ENCODE peak calls at places on chromosomes 1 and 21, in seven cellular contexts. One of them, this sample, is unnamed.

GRCh38 chr1:235454021-235454420 is 50.2 kb downstream of the B3GALNT2 start:
- DNase-seq in GM20000: no peak
- DNase-seq in brain microvascular endothelial cell: no peak
- DNase-seq in fibroblast of pulmonary artery: no peak
- DNase-seq in uterus: no peak
- DNase-seq in WTC11: no peak
- DNase-seq in heart right ventricle: no peak
- DNase-seq in this sample: no peak

GRCh38 chr1:2172551-2173146 is 21.9 kb downstream of the FAAP20 start:
- DNase-seq in brain microvascular endothelial cell: no peak
- DNase-seq in GM20000: no peak
- DNase-seq in WTC11: no peak
- DNase-seq in heart right ventricle: no peak
- DNase-seq in fibroblast of pulmonary artery: no peak
- DNase-seq in uterus: no peak
- DNase-seq in this sample: no peak

GRCh38 chr1:172531412-172531811 is 1.5 kb upstream of the SUCO start:
- DNase-seq in heart right ventricle: no peak
- DNase-seq in GM20000: no peak
- DNase-seq in brain microvascular endothelial cell: no peak
- DNase-seq in WTC11: no peak
- DNase-seq in uterus: no peak
- DNase-seq in fibroblast of pulmonary artery: no peak
- DNase-seq in this sample: no peak

GRCh38 chr1:31836638-31837037 is 20.8 kb upstream of the SPOCD1 start:
- DNase-seq in brain microvascular endothelial cell: no peak
- DNase-seq in WTC11: no peak
- DNase-seq in GM20000: no peak
- DNase-seq in uterus: no peak
- DNase-seq in fibroblast of pulmonary artery: no peak
- DNase-seq in heart right ventricle: no peak
- DNase-seq in this sample: no peak

GRCh38 chr1:58815069-58815679 is 31.3 kb upstream of the JUN start:
- DNase-seq in brain microvascular endothelial cell: peak
- DNase-seq in WTC11: peak
- DNase-seq in GM20000: peak
- DNase-seq in heart right ventricle: peak
- DNase-seq in fibroblast of pulmonary artery: peak
- DNase-seq in uterus: peak
- DNase-seq in this sample: peak

GRCh38 chr1:109878531-109878930 is 32.1 kb upstream of the CSF1 start:
- DNase-seq in heart right ventricle: no peak
- DNase-seq in GM20000: no peak
- DNase-seq in WTC11: no peak
- DNase-seq in uterus: no peak
- DNase-seq in fibroblast of pulmonary artery: no peak
- DNase-seq in brain microvascular endothelial cell: no peak
- DNase-seq in this sample: no peak

GRCh38 chr1:79815115-79815514 is 808.6 kb upstream of the ADGRL4 start:
- DNase-seq in GM20000: no peak
- DNase-seq in WTC11: no peak
- DNase-seq in brain microvascular endothelial cell: no peak
- DNase-seq in fibroblast of pulmonary artery: no peak
- DNase-seq in uterus: no peak
- DNase-seq in heart right ventricle: no peak
- DNase-seq in this sample: no peak

GRCh38 chr1:1869459-1869858 is 21.4 kb downstream of the GNB1 start:
- DNase-seq in WTC11: no peak
- DNase-seq in GM20000: no peak
- DNase-seq in uterus: no peak
- DNase-seq in heart right ventricle: no peak
- DNase-seq in brain microvascular endothelial cell: no peak
- DNase-seq in fibroblast of pulmonary artery: no peak
- DNase-seq in this sample: peak

GRCh38 chr1:112700290-112701226 is 6.4 kb downstream of the RHOC start:
- DNase-seq in fibroblast of pulmonary artery: peak
- DNase-seq in uterus: peak
- DNase-seq in heart right ventricle: peak
- DNase-seq in WTC11: peak
- DNase-seq in brain microvascular endothelial cell: peak
- DNase-seq in GM20000: peak
- DNase-seq in this sample: peak

GRCh38 chr1:66143661-66144060 is 351.0 kb downstream of the PDE4B start:
- DNase-seq in GM20000: no peak
- DNase-seq in uterus: no peak
- DNase-seq in heart right ventricle: no peak
- DNase-seq in brain microvascular endothelial cell: no peak
- DNase-seq in WTC11: no peak
- DNase-seq in fibroblast of pulmonary artery: no peak
- DNase-seq in this sample: no peak

GRCh38 chr1:12475947-12476346 is 142.1 kb downstream of the DHRS3 start:
- DNase-seq in fibroblast of pulmonary artery: no peak
- DNase-seq in brain microvascular endothelial cell: peak
- DNase-seq in uterus: no peak
- DNase-seq in heart right ventricle: no peak
- DNase-seq in GM20000: no peak
- DNase-seq in WTC11: no peak
- DNase-seq in this sample: no peak

GRCh38 chr1:175599212-175599681 is 144.1 kb downstream of the TNR start:
- DNase-seq in brain microvascular endothelial cell: no peak
- DNase-seq in WTC11: peak
- DNase-seq in GM20000: peak
- DNase-seq in heart right ventricle: no peak
- DNase-seq in fibroblast of pulmonary artery: no peak
- DNase-seq in uterus: no peak
- DNase-seq in this sample: peak

DNA sequence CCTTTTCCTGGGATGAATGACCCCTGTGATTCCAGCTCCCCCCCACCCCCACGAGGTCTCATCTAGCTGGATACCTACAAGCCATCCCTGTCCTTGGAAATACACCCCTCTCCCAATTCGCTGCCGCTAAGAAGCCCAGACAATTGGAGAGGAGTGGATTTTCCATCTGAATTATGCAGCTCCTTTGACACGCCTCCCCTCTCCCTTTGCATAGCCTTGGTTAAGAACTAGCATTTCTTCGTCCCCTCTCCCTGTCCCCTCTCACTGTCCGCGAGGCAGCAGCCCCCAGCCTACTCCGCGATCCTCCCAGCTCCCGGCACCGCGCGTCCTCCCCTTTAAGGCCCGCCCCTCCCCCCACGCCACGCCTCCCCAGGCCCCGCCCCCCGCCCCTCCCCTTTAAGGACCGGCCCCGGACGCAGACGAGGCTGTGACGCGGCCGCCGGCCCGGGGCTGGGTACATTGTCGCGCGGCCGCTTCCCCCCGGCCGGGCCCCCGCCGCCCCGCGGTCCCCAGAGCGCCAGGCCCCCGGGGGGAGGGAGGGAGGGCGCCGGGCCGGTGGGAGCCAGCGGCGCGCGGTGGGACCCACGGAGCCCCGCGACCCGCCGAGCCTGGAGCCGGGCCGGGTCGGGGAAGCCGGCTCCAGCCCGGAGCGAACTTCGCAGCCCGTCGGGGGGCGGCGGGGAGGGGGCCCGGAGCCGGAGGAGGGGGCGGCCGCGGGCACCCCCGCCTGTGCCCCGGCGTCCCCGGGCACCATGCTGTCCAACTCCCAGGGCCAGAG is at the start of gene MAPKAPK2:
- DNase-seq in brain microvascular endothelial cell: no peak
- DNase-seq in heart right ventricle: peak
- DNase-seq in WTC11: peak
- DNase-seq in GM20000: peak
- DNase-seq in fibroblast of pulmonary artery: peak
- DNase-seq in uterus: peak
- DNase-seq in this sample: peak
- TF ChIP-seq CTCF in brain microvascular endothelial cell: no peak
- TF ChIP-seq CTCF in heart right ventricle: no peak
- TF ChIP-seq CTCF in WTC11: no peak
- TF ChIP-seq CTCF in GM20000: no peak
- TF ChIP-seq CTCF in fibroblast of pulmonary artery: no peak
- TF ChIP-seq CTCF in uterus: no peak
- TF ChIP-seq CTCF in this sample: no peak

GRCh38 chr1:167720965-167721616 is 691 bp upstream of the MPZL1 start:
- DNase-seq in brain microvascular endothelial cell: peak
- DNase-seq in uterus: no peak
- DNase-seq in GM20000: no peak
- DNase-seq in WTC11: no peak
- DNase-seq in fibroblast of pulmonary artery: peak
- DNase-seq in heart right ventricle: no peak
- DNase-seq in this sample: no peak
- TF ChIP-seq CTCF in brain microvascular endothelial cell: peak
- TF ChIP-seq CTCF in uterus: no peak
- TF ChIP-seq CTCF in GM20000: peak
- TF ChIP-seq CTCF in WTC11: no peak
- TF ChIP-seq CTCF in fibroblast of pulmonary artery: peak
- TF ChIP-seq CTCF in heart right ventricle: no peak
- TF ChIP-seq CTCF in this sample: no peak

GRCh38 chr1:153534933-153535663 is 693 bp downstream of the S100A6 start:
- DNase-seq in uterus: peak
- DNase-seq in WTC11: no peak
- DNase-seq in heart right ventricle: no peak
- DNase-seq in GM20000: no peak
- DNase-seq in brain microvascular endothelial cell: no peak
- DNase-seq in fibroblast of pulmonary artery: no peak
- DNase-seq in this sample: no peak

GRCh38 chr1:153534226-153534932 is 1.4 kb downstream of the S100A6 start:
- DNase-seq in fibroblast of pulmonary artery: no peak
- DNase-seq in uterus: peak
- DNase-seq in brain microvascular endothelial cell: no peak
- DNase-seq in WTC11: no peak
- DNase-seq in heart right ventricle: no peak
- DNase-seq in GM20000: no peak
- DNase-seq in this sample: no peak

GRCh38 chr1:153537376-153537730 is 1.6 kb upstream of the S100A6 start:
- DNase-seq in fibroblast of pulmonary artery: no peak
- DNase-seq in brain microvascular endothelial cell: no peak
- DNase-seq in heart right ventricle: no peak
- DNase-seq in uterus: no peak
- DNase-seq in GM20000: no peak
- DNase-seq in WTC11: no peak
- DNase-seq in this sample: no peak

GRCh38 chr1:153536618-153537375 is 1.0 kb upstream of the S100A6 start:
- DNase-seq in heart right ventricle: no peak
- DNase-seq in fibroblast of pulmonary artery: no peak
- DNase-seq in GM20000: no peak
- DNase-seq in uterus: no peak
- DNase-seq in WTC11: no peak
- DNase-seq in brain microvascular endothelial cell: no peak
- DNase-seq in this sample: no peak

DNA sequence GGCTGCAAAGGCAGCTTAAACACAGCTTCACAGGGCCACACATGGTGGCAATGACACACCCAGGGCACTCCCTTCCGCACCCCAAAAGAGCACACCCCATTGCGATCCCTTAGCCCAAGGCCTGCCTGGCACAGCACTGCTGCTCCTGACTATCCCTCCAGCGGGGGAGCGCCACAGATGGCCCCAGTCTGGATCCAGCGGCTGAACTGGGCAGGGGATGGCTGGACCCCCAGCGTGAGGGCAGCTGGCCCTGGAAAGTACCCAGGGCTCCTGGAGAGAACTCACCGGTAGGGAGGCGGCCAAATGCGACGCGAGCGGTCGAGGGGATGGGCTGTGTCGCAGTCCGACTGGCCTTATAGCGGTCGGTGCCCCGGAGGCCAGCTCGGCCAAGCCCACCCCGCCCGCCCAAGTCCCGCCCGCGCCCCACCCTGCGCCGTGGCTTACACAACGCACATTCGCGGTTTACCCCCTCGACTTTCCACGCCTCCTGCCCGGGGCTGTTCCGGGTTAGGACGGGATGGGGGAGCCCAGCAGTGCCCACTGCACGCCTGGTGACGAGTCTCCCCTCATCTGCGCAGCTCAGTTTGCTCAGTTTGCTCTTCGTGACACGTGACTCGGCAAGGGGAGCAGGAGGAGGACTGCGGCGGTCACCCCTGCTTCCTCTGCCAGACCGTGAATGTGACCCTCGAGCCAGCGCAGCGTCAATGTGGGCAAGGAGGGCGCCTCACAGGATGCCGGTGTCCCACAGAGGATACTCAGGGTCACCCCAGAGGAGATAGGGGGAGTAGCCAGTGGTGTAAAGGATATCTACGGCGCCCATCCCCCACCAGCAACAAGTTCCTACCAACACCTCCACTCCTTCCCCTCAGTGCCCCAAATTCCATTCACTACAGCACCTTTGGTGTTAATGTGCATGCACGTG is at the start of gene S100A6:
- DNase-seq in heart right ventricle: peak
- DNase-seq in uterus: peak
- DNase-seq in fibroblast of pulmonary artery: peak
- DNase-seq in brain microvascular endothelial cell: peak
- DNase-seq in GM20000: peak
- DNase-seq in WTC11: no peak
- DNase-seq in this sample: peak
- TF ChIP-seq CTCF in heart right ventricle: no peak
- TF ChIP-seq CTCF in uterus: peak
- TF ChIP-seq CTCF in fibroblast of pulmonary artery: no peak
- TF ChIP-seq CTCF in brain microvascular endothelial cell: no peak
- TF ChIP-seq CTCF in GM20000: no peak
- TF ChIP-seq CTCF in WTC11: no peak
- TF ChIP-seq CTCF in this sample: no peak

GRCh38 chr21:45265721-45266517 is 21.8 kb downstream of the POFUT2 start:
- DNase-seq in GM20000: no peak
- DNase-seq in brain microvascular endothelial cell: no peak
- DNase-seq in heart right ventricle: no peak
- DNase-seq in fibroblast of pulmonary artery: no peak
- DNase-seq in WTC11: no peak
- DNase-seq in uterus: no peak
- DNase-seq in this sample: no peak

GRCh38 chr21:45266518-45267389 is 20.9 kb downstream of the POFUT2 start:
- DNase-seq in uterus: no peak
- DNase-seq in WTC11: no peak
- DNase-seq in GM20000: no peak
- DNase-seq in heart right ventricle: no peak
- DNase-seq in brain microvascular endothelial cell: peak
- DNase-seq in fibroblast of pulmonary artery: no peak
- DNase-seq in this sample: no peak

GRCh38 chr21:45267390-45267760 is 20.3 kb downstream of the POFUT2 start:
- DNase-seq in uterus: peak
- DNase-seq in fibroblast of pulmonary artery: no peak
- DNase-seq in WTC11: no peak
- DNase-seq in GM20000: no peak
- DNase-seq in heart right ventricle: no peak
- DNase-seq in brain microvascular endothelial cell: no peak
- DNase-seq in this sample: no peak

GRCh38 chr21:45269861-45270260 is 17.8 kb downstream of the POFUT2 start:
- DNase-seq in uterus: peak
- DNase-seq in fibroblast of pulmonary artery: no peak
- DNase-seq in GM20000: no peak
- DNase-seq in brain microvascular endothelial cell: no peak
- DNase-seq in heart right ventricle: no peak
- DNase-seq in WTC11: no peak
- DNase-seq in this sample: no peak

DNA sequence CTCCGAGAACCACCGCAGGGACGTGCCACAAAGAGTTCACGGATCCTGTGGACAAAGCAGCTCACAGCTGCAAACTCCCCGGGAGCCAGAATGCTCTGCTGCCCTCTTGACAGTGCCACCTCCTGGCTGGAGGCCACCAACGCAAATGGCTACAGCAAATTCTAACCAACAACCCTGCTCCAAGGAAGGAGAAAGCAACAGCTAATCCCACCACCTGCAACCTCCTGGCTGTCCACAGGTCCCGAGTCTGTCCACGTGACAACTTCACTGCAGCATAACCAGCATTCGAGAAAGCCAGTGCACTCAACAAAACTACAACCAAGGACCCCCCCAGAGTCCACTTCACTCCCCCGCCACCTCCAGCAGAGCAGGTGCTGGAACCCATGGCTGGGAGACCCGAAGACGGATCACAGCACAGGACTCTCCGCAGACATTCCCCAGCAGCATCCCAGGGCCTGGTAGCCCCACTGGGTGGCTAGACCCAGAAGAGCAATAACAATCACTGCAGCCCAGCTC is 17.3 kb downstream of the POFUT2 start:
- DNase-seq in WTC11: peak
- DNase-seq in fibroblast of pulmonary artery: no peak
- DNase-seq in heart right ventricle: no peak
- DNase-seq in brain microvascular endothelial cell: no peak
- DNase-seq in uterus: peak
- DNase-seq in GM20000: no peak
- DNase-seq in this sample: no peak
- TF ChIP-seq CTCF in WTC11: no peak
- TF ChIP-seq CTCF in fibroblast of pulmonary artery: peak
- TF ChIP-seq CTCF in heart right ventricle: no peak
- TF ChIP-seq CTCF in brain microvascular endothelial cell: peak
- TF ChIP-seq CTCF in uterus: no peak
- TF ChIP-seq CTCF in GM20000: peak
- TF ChIP-seq CTCF in this sample: no peak

This sample was measured in GM13976.